ENCODE peak calls at places on chromosomes 12 and 14, in six cellular contexts. L, V, Z, G, J and O are unnamed samples.

GRCh38 chr12:46944104-46944503 is 118.3 kb upstream of the SLC38A4 start:
- DNase-seq in L (peak), V (no peak), Z (peak), G (no peak), J (peak), O (peak)

GRCh38 chr14:36471431-36471830 is 48.6 kb downstream of the NKX2-1 start:
- DNase-seq in L (no peak), V (no peak), Z (no peak), G (no peak), J (no peak), O (no peak)

GRCh38 chr12:124722871-124723270 is 140.8 kb downstream of the SCARB1 start:
- DNase-seq in L (no peak), V (no peak), Z (peak), G (no peak), J (no peak), O (peak)

GRCh38 chr12:67640863-67641262 is 7.7 kb upstream of the DYRK2 start:
- DNase-seq in L (no peak), V (no peak), Z (no peak), G (no peak), J (no peak), O (no peak)

GRCh38 chr12:90253674-90254181 is 545.1 kb upstream of the ATP2B1 start:
- DNase-seq in L (peak), V (peak), Z (peak), G (peak), J (peak), O (peak)

GRCh38 chr14:78029471-78030372 is 140.5 kb upstream of the NRXN3 start:
- DNase-seq in L (no peak), V (no peak), Z (no peak), G (no peak), J (no peak), O (no peak)

GRCh38 chr12:40158592-40159111 is 52.8 kb upstream of the SLC2A13 start:
- DNase-seq in L (no peak), V (no peak), Z (no peak), G (no peak), J (no peak), O (peak)

GRCh38 chr12:127588224-127588623 is 678.7 kb upstream of the TMEM132C start:
- DNase-seq in L (peak), V (no peak), Z (peak), G (no peak), J (peak), O (no peak)

GRCh38 chr12:61915420-61915819 is 344.8 kb upstream of the USP15 start:
- DNase-seq in L (no peak), V (no peak), Z (no peak), G (no peak), J (no peak), O (no peak)

GRCh38 chr12:6946920-6947374 is 3.1 kb downstream of the C12orf57 start:
- DNase-seq in L (no peak), V (no peak), Z (no peak), G (no peak), J (no peak), O (no peak)

GRCh38 chr12:6946033-6946919 is 2.5 kb downstream of the C12orf57 start:
- DNase-seq in L (no peak), V (no peak), Z (no peak), G (peak), J (no peak), O (peak)

GRCh38 chr12:6943719-6944380 is at the start of the genes C12orf57 and RNU7-1:
- DNase-seq in L (peak), V (peak), Z (peak), G (peak), J (no peak), O (peak)

GRCh38 chr12:6944381-6945186 is 762 bp downstream of the C12orf57 start:
- DNase-seq in L (peak), V (peak), Z (peak), G (peak), J (peak), O (peak)

DNA sequence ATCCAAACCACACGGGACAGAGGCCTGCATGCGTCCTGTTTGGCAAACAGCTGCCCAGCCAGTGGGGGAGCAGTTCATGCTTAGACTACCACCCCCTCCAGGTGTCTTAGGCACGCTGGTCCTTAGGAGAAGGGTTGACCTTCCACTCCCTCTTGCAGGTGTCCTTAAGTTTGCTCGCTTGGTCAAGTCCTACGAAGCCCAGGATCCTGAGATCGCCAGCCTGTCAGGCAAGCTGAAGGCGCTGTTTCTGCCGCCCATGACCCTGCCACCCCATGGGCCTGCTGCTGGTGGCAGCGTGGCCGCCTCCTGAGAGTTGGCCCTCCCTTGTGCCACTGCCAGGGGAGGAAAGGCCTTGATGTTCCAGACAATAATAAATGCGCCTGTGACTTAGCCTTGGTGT is 1.8 kb downstream of the C12orf57 start:
- DNase-seq in L (no peak), V (no peak), Z (no peak), G (no peak), J (no peak), O (no peak)
- H3K4me3 ChIP-seq in L (no peak), V (peak), Z (no peak), G (no peak), J (no peak), O (peak)

GRCh38 chr12:115103884-115104883 is 420.2 kb upstream of the TBX3 start:
- DNase-seq in L (peak), V (no peak), Z (no peak), G (no peak), J (peak), O (no peak)

GRCh38 chr12:115108129-115109100 is 424.4 kb upstream of the TBX3 start:
- DNase-seq in L (no peak), V (no peak), Z (no peak), G (no peak), J (no peak), O (no peak)

GRCh38 chr12:115114140-115114539 is 430.2 kb upstream of the TBX3 start:
- DNase-seq in L (no peak), V (no peak), Z (no peak), G (no peak), J (no peak), O (no peak)

DNA sequence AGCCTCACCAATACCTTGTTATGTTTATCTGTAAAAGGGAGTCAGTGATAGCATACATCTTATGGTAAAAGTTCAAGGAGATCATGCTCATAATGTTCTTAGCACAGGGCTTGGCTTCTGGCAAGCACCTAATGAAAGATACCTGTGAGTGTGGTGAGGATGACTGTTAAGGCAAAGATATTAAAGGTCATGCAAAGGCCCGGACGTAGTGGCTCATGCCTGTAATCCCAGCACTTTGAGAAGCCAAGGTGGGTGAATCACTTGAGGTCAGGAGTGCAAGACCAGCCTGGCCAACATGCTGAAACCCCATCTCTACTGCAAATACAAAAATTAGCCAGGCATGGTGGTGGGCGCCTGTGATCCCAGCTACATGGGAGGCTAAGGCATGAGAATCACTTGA is 425.9 kb upstream of the TBX3 start:
- DNase-seq in L (no peak), V (no peak), Z (no peak), G (no peak), J (no peak), O (no peak)
- H3K4me3 ChIP-seq in L (no peak), V (no peak), Z (no peak), G (no peak), J (no peak), O (no peak)

GRCh38 chr14:56244138-56244789 is 126.1 kb downstream of the PELI2 start:
- DNase-seq in L (peak), V (no peak), Z (peak), G (no peak), J (peak), O (peak)
- H3K4me3 ChIP-seq in L (no peak), V (no peak), Z (peak), G (no peak), J (no peak), O (no peak)

GRCh38 chr14:53108292-53108937 is 44.7 kb downstream of the DDHD1 start:
- DNase-seq in L (no peak), V (no peak), Z (no peak), G (no peak), J (no peak), O (no peak)
- H3K4me3 ChIP-seq in L (no peak), V (no peak), Z (no peak), G (no peak), J (no peak), O (no peak)

DNA sequence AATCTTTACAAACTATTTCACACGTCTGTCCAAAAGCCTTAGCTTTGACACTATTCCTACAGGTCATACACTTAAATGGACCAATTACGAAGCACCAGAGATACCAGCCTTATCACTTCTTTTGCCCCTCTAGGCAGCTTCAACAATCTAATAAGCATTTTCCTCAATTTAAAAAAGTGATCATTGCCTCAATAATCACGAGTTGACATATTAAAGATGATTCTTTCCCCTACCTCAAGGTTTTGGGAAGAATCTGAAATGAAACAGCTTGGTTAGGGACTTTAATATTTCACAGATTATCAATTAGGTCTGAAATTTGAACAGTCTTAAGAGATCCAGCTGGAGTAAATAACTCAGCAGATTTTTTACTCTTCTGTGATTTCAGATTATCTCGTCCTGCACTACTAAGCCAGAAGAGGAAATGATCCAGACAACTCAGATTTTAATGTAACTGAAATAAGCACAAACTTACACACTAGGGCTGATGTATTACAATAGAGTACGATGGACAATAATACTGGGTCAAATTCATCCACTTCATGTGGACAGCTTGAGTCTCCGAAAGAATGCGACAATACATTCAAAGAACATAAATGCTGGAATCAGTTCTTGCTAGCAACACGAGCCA is 15.9 kb downstream of the UBE2N start:
- DNase-seq in L (no peak), V (no peak), Z (no peak), G (no peak), J (no peak), O (no peak)
- H3K4me3 ChIP-seq in L (no peak), V (no peak), Z (no peak), G (no peak), J (no peak), O (no peak)

GRCh38 chr12:114679452-114679875 is 4.5 kb downstream of the TBX3 start:
- DNase-seq in L (peak), V (no peak), Z (peak), G (no peak), J (peak), O (no peak)
- H3K4me3 ChIP-seq in L (peak), V (no peak), Z (peak), G (no peak), J (peak), O (no peak)

GRCh38 chr12:103334447-103334846 is 161.3 kb downstream of the C12orf42 start:
- DNase-seq in L (no peak), V (no peak), Z (no peak), G (no peak), J (no peak), O (no peak)
- H3K4me3 ChIP-seq in L (no peak), V (no peak), Z (no peak), G (no peak), J (no peak), O (no peak)

GRCh38 chr12:54349658-54350057 is 14.6 kb downstream of the GPR84 start:
- DNase-seq in L (no peak), V (no peak), Z (no peak), G (no peak), J (no peak), O (no peak)

GRCh38 chr12:54352022-54352531 is 12.2 kb downstream of the GPR84 start:
- DNase-seq in L (peak), V (no peak), Z (peak), G (no peak), J (peak), O (no peak)

GRCh38 chr12:54352891-54353874 is 11.1 kb downstream of the GPR84 start:
- DNase-seq in L (peak), V (no peak), Z (peak), G (no peak), J (peak), O (no peak)

GRCh38 chr12:54349031-54349430 is 15.3 kb downstream of the GPR84 start:
- DNase-seq in L (no peak), V (no peak), Z (no peak), G (no peak), J (no peak), O (no peak)

GRCh38 chr12:54350743-54351142 is 13.5 kb downstream of the GPR84 start:
- DNase-seq in L (no peak), V (no peak), Z (no peak), G (no peak), J (no peak), O (no peak)
- H3K4me3 ChIP-seq in L (no peak), V (no peak), Z (no peak), G (no peak), J (no peak), O (no peak)

DNA sequence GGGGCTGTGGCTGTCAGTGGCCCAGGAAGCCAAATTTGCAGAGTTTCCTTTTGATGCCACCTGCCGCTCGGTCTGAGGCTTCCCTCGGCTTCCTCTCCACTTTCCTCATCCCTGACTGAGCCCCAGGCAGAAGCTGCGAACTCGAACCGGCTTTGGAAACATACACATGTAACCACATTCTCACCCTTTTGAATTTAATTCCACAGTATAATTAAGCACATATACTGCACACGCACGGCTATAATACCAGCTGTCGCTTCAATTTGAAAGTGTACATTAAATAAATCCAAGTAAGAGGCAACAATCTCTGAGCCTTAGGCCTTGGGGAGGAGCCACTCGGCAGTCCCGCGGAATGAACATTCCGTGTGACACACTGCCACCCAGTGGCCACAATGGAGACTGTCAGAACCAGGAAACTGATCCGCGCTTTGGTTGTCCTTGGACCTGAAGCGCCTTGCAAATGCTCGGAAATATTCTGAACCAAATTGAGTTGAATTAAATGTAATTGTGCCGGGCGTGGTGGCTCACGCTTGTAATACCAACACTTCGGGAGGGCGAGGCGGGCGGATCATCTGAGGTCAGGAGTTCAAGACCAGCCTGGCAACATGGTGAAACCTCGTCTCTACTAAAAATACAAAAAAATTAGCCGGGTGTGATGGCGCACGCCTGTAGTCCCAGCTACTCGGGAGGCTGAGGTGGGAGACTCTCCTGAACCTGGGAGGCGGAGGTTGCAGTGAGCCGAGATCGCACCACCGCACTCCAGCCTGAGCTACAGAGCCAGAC is 117.9 kb upstream of the TMPO start:
- DNase-seq in L (peak), V (peak), Z (peak), G (peak), J (peak), O (peak)
- H3K4me3 ChIP-seq in L (peak), V (peak), Z (peak), G (no peak), J (peak), O (peak)